ENCODE peak calls at places on chromosomes 16 and 17, in five cellular contexts. O, T, D, N and J are unnamed samples. For H3K9me3, the result is how much of the 10 kb centered on the place peaks cover.

GRCh38 chr17:30969989-30970680 is 704 bp upstream of the RNF135 start:
- DNase-seq in O (no peak), T (no peak), D (no peak), N (no peak), J (peak)

GRCh38 chr17:81329927-81330883 is 35.1 kb upstream of the SLC38A10 start:
- DNase-seq in D (no peak), N (no peak), T (no peak), O (no peak), J (no peak)

GRCh38 chr17:44887971-44888955 is 11.0 kb downstream of the EFTUD2 start:
- DNase-seq in D (no peak), N (no peak), O (no peak), T (no peak), J (no peak)

GRCh38 chr17:33927732-33928133 is 327.4 kb upstream of the CCL2 start:
- DNase-seq in O (no peak), T (no peak), D (peak), N (no peak), J (no peak)

GRCh38 chr17:19720631-19721426 is 4.4 kb upstream of the SLC47A2 start:
- DNase-seq in N (no peak), T (no peak), O (no peak), D (no peak), J (no peak)

GRCh38 chr17:7219812-7220592 is at the start of the genes ACADVL and DLG4:
- DNase-seq in N (peak), D (peak), T (peak), O (no peak), J (peak)

GRCh38 chr16:67278773-67279295 is 498 bp upstream of the PLEKHG4 start:
- DNase-seq in O (no peak), T (no peak), D (no peak), N (no peak), J (peak)

GRCh38 chr16:30526137-30526822 is at the start of gene ZNF768:
- DNase-seq in N (no peak), D (no peak), O (no peak), T (peak), J (peak)

GRCh38 chr17:60391419-60392041 is 403 bp downstream of the USP32 start:
- DNase-seq in T (no peak), D (no peak), N (peak), O (no peak), J (no peak)

GRCh38 chr16:49700222-49700927 is 155.5 kb downstream of the ZNF423 start:
- DNase-seq in N (no peak), D (no peak), O (no peak), T (no peak), J (peak)

GRCh38 chr17:83192161-83192788 is 112.9 kb downstream of the METRNL start:
- DNase-seq in T (peak), O (no peak), N (peak), D (peak), J (peak)

DNA sequence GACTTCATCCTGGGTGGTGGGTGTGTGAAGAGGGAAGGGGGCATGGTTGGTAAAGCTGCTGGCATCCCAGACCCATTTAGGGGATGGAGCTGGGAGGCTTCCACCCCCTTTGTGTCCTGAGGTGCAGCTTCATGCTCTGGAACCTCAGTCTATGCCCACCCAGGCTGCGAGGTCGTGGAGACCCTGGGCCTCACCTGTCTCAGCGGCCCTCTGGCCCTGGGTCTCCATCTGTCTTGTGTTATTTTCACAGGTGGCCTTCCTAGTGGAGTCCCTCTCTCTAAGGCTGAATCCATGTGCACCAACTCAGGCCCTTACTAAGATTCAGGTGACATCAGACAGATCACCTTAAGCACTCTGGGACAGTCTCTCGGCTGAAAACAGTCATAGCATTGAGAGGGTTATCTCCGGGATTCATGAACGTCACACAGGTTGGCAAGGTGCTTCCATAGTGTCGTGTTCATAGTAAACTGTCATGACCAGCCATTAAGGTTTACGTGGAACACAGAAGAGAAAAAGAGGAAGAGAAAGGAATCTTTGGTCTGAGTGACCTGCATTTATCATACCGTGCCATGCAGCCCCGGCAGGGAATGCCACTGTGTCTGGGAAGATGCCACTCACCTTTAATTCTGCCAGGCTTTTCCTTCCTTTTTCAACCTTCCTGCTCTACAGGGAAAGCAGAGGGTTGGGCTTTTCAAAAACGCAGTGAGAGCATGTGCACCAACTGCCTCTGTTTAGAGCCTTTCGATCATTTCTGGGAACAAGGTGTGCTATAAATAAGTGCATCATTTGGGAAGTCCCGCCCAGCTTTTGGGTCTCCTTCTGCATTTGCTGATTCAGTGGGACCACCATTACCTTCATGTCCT is 4.5 kb upstream of the FOXL1 start:
- DNase-seq in O (no peak), T (no peak), D (no peak), N (no peak), J (no peak)
- H3K27ac ChIP-seq in O (no peak), T (no peak), D (no peak), N (no peak), J (no peak)

GRCh38 chr16:24577167-24577566 is 37.8 kb downstream of the RBBP6 start:
- DNase-seq in D (peak), O (no peak), T (no peak), N (no peak), J (no peak)

GRCh38 chr16:24583494-24583893 is 44.1 kb downstream of the RBBP6 start:
- DNase-seq in N (no peak), O (no peak), T (no peak), D (no peak), J (no peak)

DNA sequence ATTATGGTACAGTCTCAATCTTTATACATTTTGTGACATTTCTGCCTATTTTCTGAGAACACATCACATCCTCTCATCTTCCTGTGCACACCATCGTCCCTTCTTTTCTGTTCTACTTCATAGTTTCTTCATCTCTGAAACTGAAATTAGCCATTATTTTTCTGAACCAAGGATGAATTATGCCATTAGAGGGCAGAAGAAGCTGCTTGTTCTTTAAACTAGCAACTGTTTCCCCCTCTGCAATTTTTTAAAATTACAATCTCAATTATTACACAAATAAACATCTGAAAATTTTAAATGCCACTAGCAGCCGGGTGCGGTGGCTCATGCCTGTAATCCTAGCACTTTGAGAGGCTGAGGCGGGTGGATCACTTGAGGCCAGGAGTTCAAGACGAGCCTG is 41.3 kb downstream of the RBBP6 start:
- DNase-seq in N (no peak), O (no peak), D (peak), T (no peak), J (no peak)
- TF ChIP-seq CTCF in N (peak), O (peak), D (peak), T (peak), J (peak)

GRCh38 chr17:70390059-70390458 is 220.7 kb downstream of the KCNJ2 start:
- DNase-seq in D (no peak), N (no peak), T (no peak), O (no peak), J (no peak)

GRCh38 chr17:70394430-70394829 is 225.1 kb downstream of the KCNJ2 start:
- DNase-seq in O (no peak), D (no peak), N (no peak), T (no peak), J (no peak)

GRCh38 chr17:70394833-70395232 is 225.5 kb downstream of the KCNJ2 start:
- DNase-seq in D (no peak), T (no peak), N (no peak), O (no peak), J (no peak)
- H3K9me3 ChIP-seq in D (under half), T (under half), N (under half), O (under half), J (under half)

DNA sequence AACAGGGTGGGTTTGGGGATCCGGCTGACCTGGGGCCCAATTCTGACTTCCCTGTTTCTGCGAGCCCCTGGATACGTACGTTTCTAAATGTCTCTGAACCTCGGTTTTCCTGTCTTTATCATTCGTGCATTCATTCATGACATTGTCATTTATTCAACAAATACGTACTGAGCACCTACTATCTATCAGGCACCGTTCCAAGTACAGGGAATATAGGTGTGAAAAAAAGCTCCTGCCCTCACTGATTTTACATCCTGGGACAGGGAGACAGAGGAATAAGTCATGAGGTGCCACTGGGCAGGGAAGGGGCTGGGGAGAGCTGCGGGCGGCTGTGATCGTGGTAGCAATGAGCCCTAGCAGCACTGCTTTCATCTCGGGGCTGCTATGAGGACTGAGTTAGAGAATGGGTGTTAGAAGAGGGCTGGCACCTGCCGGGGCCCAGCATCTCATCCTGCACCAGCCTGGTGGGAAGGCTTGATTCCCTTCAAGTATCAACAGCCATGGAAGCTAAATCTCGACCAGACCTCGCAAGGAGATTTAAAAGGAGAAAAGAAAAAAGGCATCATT is 88.3 kb upstream of the DNAH17 start:
- DNase-seq in N (no peak), T (no peak), O (no peak), D (no peak), J (no peak)
- H3K27ac ChIP-seq in N (peak), T (no peak), O (no peak), D (no peak), J (no peak)

DNA sequence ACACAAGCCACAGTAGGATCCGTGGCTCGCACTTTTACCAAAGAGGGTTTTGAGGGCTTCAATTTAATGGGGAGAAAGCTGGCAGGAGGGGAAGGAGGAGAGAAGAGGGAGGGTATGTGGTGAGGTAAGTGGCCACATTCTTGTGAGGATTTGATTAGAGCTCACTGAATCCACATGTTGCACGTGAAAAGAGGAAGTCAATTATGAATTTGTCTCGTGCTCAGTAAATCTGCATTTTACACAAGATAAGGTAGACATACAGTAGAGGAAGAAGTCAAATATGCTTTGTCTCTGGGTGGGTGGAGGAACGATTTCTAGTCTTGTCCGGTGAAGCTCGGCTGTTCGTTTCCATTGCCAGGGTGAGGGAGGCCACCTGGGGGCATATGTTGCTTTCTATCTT is 862 bp downstream of the ZNF232 start:
- DNase-seq in O (no peak), T (no peak), N (no peak), D (no peak), J (no peak)
- TF ChIP-seq CTCF in O (no peak), T (no peak), N (no peak), D (no peak), J (no peak)

DNA sequence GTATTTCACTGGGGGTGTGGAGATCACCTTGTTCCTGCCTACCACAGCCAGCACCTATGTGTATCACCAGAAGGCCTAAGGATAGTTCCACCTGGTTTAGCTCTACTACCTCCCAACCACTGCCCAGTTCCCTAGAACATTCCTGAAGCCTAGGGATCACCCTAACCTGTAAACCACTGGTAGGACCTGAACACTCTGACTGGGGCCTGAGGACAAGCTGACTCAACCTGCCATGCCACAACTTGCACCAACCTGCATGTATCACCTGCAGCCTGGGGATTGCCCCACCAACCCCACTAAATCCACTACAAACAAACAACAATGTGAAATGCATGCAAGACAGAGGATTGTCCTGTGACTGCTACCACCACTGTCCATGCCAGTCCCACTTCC is 128.1 kb downstream of the KIF2B start:
- DNase-seq in N (no peak), O (no peak), T (no peak), D (no peak), J (no peak)
- H3K9me3 ChIP-seq in N (under half), O (half or more), T (under half), D (under half), J (under half)

DNA sequence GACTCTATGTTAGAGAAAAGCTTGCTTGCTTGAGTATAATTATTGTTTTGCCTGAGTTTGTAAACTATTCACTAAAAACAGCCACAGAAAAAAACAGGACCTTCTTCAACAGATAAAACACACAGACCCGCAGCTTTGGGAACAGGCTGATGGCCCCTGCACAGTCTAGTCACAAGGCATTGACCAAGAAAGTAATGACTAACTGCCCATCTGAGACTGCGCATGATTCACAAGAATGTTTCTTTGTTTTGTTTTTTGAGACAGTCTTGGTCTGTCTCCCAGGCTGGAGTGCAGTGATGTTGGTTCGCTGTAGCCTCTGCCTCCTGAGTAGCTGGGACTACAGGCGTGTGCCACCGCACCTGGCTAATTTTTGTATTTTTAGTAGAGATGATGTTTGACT is 2.8 kb upstream of the ZKSCAN2 start:
- DNase-seq in O (no peak), T (no peak), D (peak), N (no peak), J (no peak)
- H3K27ac ChIP-seq in O (no peak), T (no peak), D (no peak), N (no peak), J (no peak)

GRCh38 chr16:73173396-73173795 is 125.5 kb upstream of the ZFHX3 start:
- DNase-seq in T (no peak), D (no peak), N (no peak), O (no peak), J (no peak)

GRCh38 chr16:73172621-73173312 is 124.8 kb upstream of the ZFHX3 start:
- DNase-seq in O (no peak), T (peak), N (no peak), D (peak), J (peak)

GRCh38 chr16:73179671-73180370 is 131.9 kb upstream of the ZFHX3 start:
- DNase-seq in D (no peak), T (no peak), O (no peak), N (no peak), J (peak)

GRCh38 chr16:73177896-73178295 is 130.0 kb upstream of the ZFHX3 start:
- DNase-seq in N (no peak), O (no peak), T (no peak), D (no peak), J (no peak)

GRCh38 chr16:73176577-73177013 is 128.7 kb upstream of the ZFHX3 start:
- DNase-seq in T (no peak), O (peak), N (no peak), D (peak), J (no peak)
- TF ChIP-seq CTCF in T (peak), O (peak), N (peak), D (peak), J (no peak)

GRCh38 chr17:63911657-63912100 is 621 bp upstream of the CSHL1 start:
- DNase-seq in O (peak), D (peak), T (no peak), N (no peak), J (peak)
- H3K9me3 ChIP-seq in O (under half), D (under half), T (under half), N (under half), J (under half)

DNA sequence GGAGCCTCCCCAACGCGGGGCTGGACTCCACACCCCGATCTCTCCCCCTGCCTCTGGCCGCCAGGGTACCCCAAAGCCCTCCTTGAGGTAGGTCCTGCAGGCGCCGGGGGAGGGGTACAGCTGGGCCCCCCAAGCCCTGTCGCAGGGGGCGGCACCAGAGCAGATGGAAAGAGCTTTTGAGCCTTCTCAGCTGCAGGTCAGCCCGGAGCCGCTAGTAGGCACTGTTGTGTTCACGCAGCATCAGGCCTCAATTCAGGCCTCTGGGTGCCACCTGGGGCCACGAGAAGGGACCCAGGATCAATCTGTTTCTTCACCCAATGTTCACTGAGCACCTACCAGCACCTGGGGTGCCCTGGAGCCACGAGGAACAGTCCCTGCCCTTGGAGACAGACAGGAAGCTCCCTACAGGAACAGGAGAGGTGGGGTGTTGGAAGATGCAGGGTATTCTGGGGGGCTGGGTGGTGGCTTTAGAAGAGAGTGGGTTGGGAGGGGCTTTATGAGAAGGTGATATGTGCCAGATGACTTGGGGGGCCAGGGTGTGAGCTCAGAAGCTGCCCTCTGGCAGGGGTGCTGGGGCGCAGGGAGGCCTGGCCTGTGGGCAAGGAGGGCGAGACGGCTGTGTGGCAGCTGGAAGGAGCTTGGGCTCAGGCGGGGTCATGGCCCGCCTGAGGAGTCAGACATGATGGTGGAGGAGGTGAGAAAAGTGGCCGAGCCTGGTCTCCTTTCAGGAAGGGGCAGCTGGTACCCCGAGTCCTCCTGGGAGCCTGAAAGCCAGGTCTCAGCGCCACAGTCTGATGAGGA is 122.0 kb upstream of the GSE1 start:
- DNase-seq in D (no peak), T (no peak), N (no peak), O (peak), J (peak)
- H3K27ac ChIP-seq in D (no peak), T (peak), N (no peak), O (peak), J (peak)